ENCODE peak calls at places on chromosome 14, in four cellular contexts. A is K562, Q is GM12878, I is HepG2. N is an unnamed sample.

GRCh38 chr14:28831126-28831525 is 64.5 kb downstream of the FOXG1 start:
- DNase-seq in A (no peak), Q (peak; percentile 84), I (no peak), N (no peak)

GRCh38 chr14:72610831-72611200 is 283.1 kb downstream of the DPF3 start:
- DNase-seq in I (no peak), A (no peak), Q (no peak), N (no peak)

GRCh38 chr14:58796636-58797429 is 159.1 kb downstream of the DACT1 start:
- DNase-seq in A (no peak), I (no peak), Q (peak; percentile 88), N (no peak)

GRCh38 chr14:74973003-74973614 is 17.7 kb upstream of the PGF start:
- DNase-seq in A (no peak), I (no peak), Q (no peak), N (no peak)

GRCh38 chr14:22852940-22853767 is 16.8 kb downstream of the MMP14 start:
- DNase-seq in Q (peak; percentile 63), I (peak; percentile 86), A (peak; percentile 88), N (peak; percentile 84)

GRCh38 chr14:95545769-95546168 is 10.9 kb downstream of the GLRX5 start:
- DNase-seq in Q (no peak), I (no peak), A (no peak), N (no peak)

GRCh38 chr14:21382886-21383847 is 652 bp downstream of the SUPT16H start:
- DNase-seq in Q (no peak), A (peak; percentile 42), I (peak; percentile 43), N (peak; percentile 49)

GRCh38 chr14:54329082-54329695 is 67.6 kb upstream of the CDKN3 start:
- DNase-seq in Q (no peak), I (peak; percentile 65), A (peak; percentile 26), N (peak; percentile 77)

GRCh38 chr14:49512571-49512970 is 73.6 kb downstream of the RPS29 start:
- DNase-seq in I (no peak), Q (no peak), A (no peak), N (no peak)

GRCh38 chr14:33839193-33840076 is 111.4 kb downstream of the EGLN3 start:
- DNase-seq in Q (no peak), A (peak; percentile 43), I (peak; percentile 58), N (peak; percentile 69)

GRCh38 chr14:104442107-104442551 is 137.4 kb upstream of the C14orf180 start:
- DNase-seq in I (no peak), Q (no peak), A (no peak), N (no peak)

GRCh38 chr14:31993521-31993941 is 83.6 kb upstream of the ARHGAP5 start:
- DNase-seq in A (no peak), I (no peak), Q (no peak), N (no peak)

GRCh38 chr14:31992051-31992450 is 85.1 kb upstream of the ARHGAP5 start:
- DNase-seq in I (no peak), A (no peak), Q (no peak), N (no peak)

GRCh38 chr14:31990959-31991541 is 86.1 kb upstream of the ARHGAP5 start:
- DNase-seq in I (peak; percentile 77), Q (no peak), A (no peak), N (no peak)

GRCh38 chr14:31998220-31998559 is 78.9 kb upstream of the ARHGAP5 start:
- DNase-seq in I (no peak), A (no peak), Q (no peak), N (no peak)

GRCh38 chr14:31994391-31995033 is 82.6 kb upstream of the ARHGAP5 start:
- DNase-seq in I (no peak), A (no peak), Q (no peak), N (no peak)
- TF ChIP-seq BHLHE40 in I (no peak), A (no peak), Q (no peak), N (no peak)

GRCh38 chr14:92728781-92729364 is 19.6 kb downstream of the LGMN start:
- DNase-seq in I (no peak), A (no peak), Q (no peak), N (no peak)
- TF ChIP-seq TARDBP in I (no peak), A (no peak), Q (no peak), N (no peak)

DNA sequence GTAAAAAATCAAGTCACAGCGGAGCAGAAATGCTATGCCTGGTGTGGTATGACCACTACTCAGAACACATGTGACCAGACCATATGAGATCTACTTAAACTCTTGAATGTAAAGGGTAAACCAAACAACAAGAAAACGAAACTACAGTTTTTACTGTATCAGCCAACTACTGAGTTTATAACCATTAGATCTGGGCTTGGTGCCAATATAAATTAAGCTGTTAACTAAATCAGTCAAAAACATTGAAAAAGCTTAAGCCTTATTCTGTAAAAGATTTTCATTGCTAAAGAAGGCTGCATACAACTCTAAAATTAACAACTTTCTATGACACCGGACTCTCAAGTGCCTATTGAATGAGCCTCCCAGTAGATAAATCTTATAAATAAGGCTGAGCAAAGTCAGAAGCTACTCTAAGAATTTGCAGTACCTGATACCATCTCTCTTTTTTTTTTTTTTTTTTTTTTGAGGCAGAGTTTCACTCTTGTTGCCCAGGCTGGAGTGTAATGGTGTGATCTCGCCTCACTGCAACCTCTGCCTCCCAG is 35.4 kb downstream of the SPTLC2 start:
- DNase-seq in A (no peak), I (no peak), Q (peak; percentile 66), N (peak; percentile 37)
- TF ChIP-seq BHLHE40 in A (no peak), I (no peak), Q (peak; percentile 55), N (no peak)

GRCh38 chr14:101239065-101239464 is 322.2 kb upstream of the DIO3 start:
- DNase-seq in A (no peak), I (peak; percentile 54), Q (no peak), N (no peak)
- TF ChIP-seq TARDBP in A (no peak), I (peak; percentile 77), Q (no peak), N (no peak)

DNA sequence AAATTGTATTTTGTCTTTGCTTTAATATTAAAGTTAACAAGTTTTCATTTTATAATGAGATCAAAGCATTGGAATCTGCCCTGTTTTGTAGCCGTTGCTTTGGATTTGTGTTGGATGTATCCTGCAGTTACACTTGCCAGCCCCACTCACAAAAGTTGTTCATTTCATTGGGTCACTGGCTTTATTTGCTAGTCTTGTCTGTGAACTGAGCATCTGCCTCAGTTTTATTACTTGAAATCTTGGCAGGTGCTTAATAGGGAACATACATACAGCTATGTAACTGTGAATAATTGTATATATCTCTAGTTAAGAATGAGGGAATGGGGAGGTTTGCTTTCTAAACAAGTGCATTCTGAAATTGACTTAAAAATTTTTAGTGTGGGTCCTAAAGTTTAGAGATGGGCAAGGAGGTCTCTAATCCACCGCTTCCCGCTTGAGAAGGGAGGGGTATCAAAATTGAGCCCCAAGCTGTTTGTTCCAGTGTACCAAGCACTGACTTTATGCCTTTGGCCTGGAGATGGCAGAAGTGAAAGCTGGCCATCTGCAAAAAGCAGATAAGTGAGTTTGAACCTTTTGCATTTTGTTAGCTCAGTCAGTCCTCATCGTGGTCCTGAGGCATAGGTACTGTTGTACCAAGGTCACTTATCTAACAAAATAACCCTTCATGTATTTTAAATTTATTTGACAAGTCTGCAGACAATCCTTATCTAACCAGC is 9.3 kb downstream of the EIF5 start:
- DNase-seq in I (no peak), Q (no peak), A (no peak), N (no peak)
- TF ChIP-seq BHLHE40 in I (no peak), Q (no peak), A (no peak), N (no peak)

DNA sequence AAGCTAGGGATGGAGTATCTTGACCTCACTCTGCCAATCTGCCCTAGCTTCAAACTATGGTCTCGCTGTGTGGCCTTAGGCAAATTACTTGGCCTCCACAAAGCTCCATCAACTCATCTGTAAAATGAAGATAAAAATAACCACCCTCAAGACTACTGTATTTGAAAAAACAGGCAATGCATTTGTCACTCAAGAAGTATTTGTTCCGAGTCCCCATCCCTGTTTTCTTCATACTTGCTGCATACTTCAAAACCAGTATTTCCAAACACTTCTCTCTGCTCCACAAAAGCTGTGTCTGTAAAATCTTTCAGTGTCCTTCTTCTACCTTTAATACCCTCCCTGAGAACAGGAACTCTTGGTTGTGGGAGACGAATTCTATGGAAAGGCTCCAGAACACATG is 47.9 kb downstream of the GTF2A1 start:
- DNase-seq in Q (no peak), I (no peak), A (no peak), N (no peak)
- TF ChIP-seq TARDBP in Q (no peak), I (no peak), A (no peak), N (no peak)

DNA sequence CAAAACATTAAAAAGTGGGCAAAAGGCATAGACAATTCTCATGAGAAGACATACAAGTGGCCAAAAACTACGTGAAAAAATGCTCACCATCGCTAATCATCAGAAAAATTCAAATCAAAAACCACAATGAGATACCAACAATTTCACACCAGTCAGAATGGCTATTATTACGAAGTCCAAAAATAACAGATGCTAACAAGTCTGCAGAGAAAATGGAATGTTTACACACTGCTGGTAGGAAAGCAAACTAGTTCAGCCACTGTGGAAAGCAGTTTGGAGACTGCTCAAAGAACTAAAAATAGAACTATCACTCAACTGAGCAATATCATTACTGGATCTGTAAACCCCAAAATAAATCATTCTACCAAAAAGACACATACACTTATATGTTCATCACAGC is 76.2 kb downstream of the PRKD1 start:
- DNase-seq in I (no peak), Q (no peak), A (no peak), N (no peak)
- TF ChIP-seq BHLHE40 in I (no peak), Q (no peak), A (no peak), N (no peak)